ENCODE peak calls at places on chromosomes 7 and 10, in ten cellular contexts. L is mammary epithelial cell, H is GM12878, Q is H1, V is Karpas-422, J is astrocyte, Z is fibroblast of lung, K is IMR-90, E is K562, G is colonic mucosa. F is an unnamed sample.

GRCh38 chr7:80145780-80146422 is 11.3 kb downstream of the GNAI1 start:
- DNase-seq in L (peak; percentile 38), H (no peak), Q (no peak), V (no peak), J (peak; percentile 88), Z (peak; percentile 87), K (peak; percentile 93), E (no peak), G (no peak), F (no peak)

GRCh38 chr7:7808156-7808555 is 89.7 kb upstream of the RPA3 start:
- DNase-seq in L (peak; percentile 21), H (no peak), Q (no peak), V (no peak), J (peak; percentile 62), Z (peak; percentile 86), K (peak; percentile 87), E (peak; percentile 14), G (no peak), F (no peak)

GRCh38 chr7:50496541-50496940 is 46.4 kb upstream of the FIGNL1 start:
- DNase-seq in L (no peak), H (no peak), Q (no peak), V (no peak), J (no peak), Z (no peak), K (no peak), E (no peak), G (no peak), F (no peak)

GRCh38 chr7:129389829-129390228 is 44.4 kb upstream of the STRIP2 start:
- DNase-seq in L (no peak), H (no peak), Q (no peak), V (peak; percentile 42), J (no peak), Z (no peak), K (no peak), E (no peak), G (no peak), F (no peak)

GRCh38 chr7:5360451-5360850 is 63.2 kb downstream of the TNRC18 start:
- DNase-seq in L (no peak), H (no peak), Q (no peak), V (no peak), J (no peak), Z (no peak), K (no peak), E (no peak), G (peak; percentile 76), F (no peak)

GRCh38 chr7:135211179-135211945 is at the start of gene WDR91:
- DNase-seq in L (peak; percentile 93), H (peak; percentile 81), Q (peak; percentile 92), V (peak; percentile 96), J (peak; percentile 65), Z (peak; percentile 91), K (peak; percentile 85), E (peak; percentile 100), G (peak; percentile 97), F (peak; percentile 99)

GRCh38 chr10:124056337-124056980 is 36.9 kb downstream of the CHST15 start:
- DNase-seq in L (no peak), H (no peak), Q (no peak), V (no peak), J (no peak), Z (no peak), K (no peak), E (no peak), G (no peak), F (no peak)

GRCh38 chr7:14021069-14021468 is 31.6 kb upstream of the ETV1 start:
- DNase-seq in L (peak; percentile 78), H (no peak), Q (no peak), V (no peak), J (peak; percentile 79), Z (peak; percentile 60), K (peak; percentile 84), E (no peak), G (no peak), F (no peak)

GRCh38 chr10:124614003-124614659 is 130.0 kb downstream of the FAM53B start:
- DNase-seq in L (no peak), H (peak; percentile 58), Q (no peak), V (no peak), J (no peak), Z (no peak), K (no peak), E (no peak), G (no peak), F (no peak)

GRCh38 chr7:155993420-155994252 is 181.4 kb upstream of the SHH start:
- DNase-seq in L (no peak), H (no peak), Q (peak; percentile 31), V (no peak), J (no peak), Z (no peak), K (no peak), E (no peak), G (no peak), F (no peak)

GRCh38 chr7:155991470-155991869 is 179.2 kb upstream of the SHH start:
- DNase-seq in L (no peak), H (no peak), Q (no peak), V (no peak), J (no peak), Z (no peak), K (no peak), E (no peak), G (no peak), F (no peak)

GRCh38 chr7:155992107-155992506 is 179.8 kb upstream of the SHH start:
- DNase-seq in L (no peak), H (no peak), Q (no peak), V (no peak), J (no peak), Z (no peak), K (no peak), E (no peak), G (no peak), F (no peak)

GRCh38 chr7:155992974-155993373 is 180.7 kb upstream of the SHH start:
- DNase-seq in L (no peak), H (no peak), Q (peak; percentile 10), V (no peak), J (no peak), Z (no peak), K (no peak), E (no peak), G (no peak), F (no peak)

DNA sequence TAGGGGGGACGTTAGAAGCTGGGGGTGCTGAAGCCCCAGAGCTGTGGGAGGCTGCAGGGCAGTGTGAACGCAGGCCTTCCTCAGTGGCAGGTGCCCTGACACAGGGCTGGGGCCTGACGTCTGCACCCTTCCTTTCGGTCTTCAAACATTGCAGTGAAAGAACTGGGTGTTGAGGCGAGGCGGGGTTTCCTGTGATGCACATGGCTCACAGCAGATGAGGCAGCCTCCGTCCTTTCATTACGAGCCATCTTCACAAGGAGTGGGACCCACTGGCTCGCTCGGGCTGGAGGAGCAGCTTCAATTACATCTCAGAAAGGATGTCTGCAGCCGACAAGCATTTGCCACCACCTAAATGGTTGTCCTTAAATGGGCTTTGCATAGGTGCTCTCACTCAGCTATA is 180.3 kb upstream of the SHH start:
- DNase-seq in L (no peak), H (no peak), Q (no peak), V (no peak), J (no peak), Z (no peak), K (no peak), E (no peak), G (no peak), F (no peak)
- H3K4me3 ChIP-seq in L (no peak overlapping the region), H (no peak overlapping the region), Q (no peak overlapping the region), V (no peak overlapping the region), J (no peak overlapping the region), Z (no peak overlapping the region), K (no peak overlapping the region), E (no peak overlapping the region), G (no peak overlapping the region), F (no peak overlapping the region)

GRCh38 chr10:22003111-22003963 is at the start of gene DNAJC1:
- DNase-seq in L (peak; percentile 92), H (peak; percentile 83), Q (peak; percentile 100), V (peak; percentile 99), J (peak; percentile 86), Z (peak; percentile 92), K (peak; percentile 90), E (peak; percentile 96), G (peak; percentile 100), F (peak; percentile 99)

GRCh38 chr10:22006379-22006884 is 2.9 kb upstream of the DNAJC1 start:
- DNase-seq in L (no peak), H (no peak), Q (no peak), V (no peak), J (no peak), Z (no peak), K (no peak), E (no peak), G (no peak), F (no peak)

GRCh38 chr10:22002531-22003110 is 909 bp downstream of the DNAJC1 start:
- DNase-seq in L (peak; percentile 63), H (no peak), Q (no peak), V (peak; percentile 45), J (peak; percentile 66), Z (peak; percentile 66), K (peak; percentile 63), E (no peak), G (peak; percentile 25), F (no peak)

GRCh38 chr10:22005763-22006162 is 2.2 kb upstream of the DNAJC1 start:
- DNase-seq in L (no peak), H (no peak), Q (no peak), V (no peak), J (no peak), Z (no peak), K (no peak), E (no peak), G (no peak), F (no peak)

DNA sequence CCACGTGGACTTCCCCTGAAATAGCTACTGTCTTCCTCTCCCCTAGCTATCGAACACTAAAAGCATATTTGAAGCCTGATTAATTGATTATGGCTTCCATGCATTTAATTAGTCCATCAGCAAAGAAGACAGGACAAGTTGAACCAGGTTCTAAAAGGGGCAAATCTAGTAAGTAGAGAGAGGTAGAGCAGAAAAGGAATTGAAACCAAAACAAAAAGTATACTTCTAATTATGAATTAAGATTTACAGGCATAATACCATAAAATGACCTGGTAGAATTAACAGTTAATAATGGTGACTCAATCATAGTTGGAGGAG is 393 bp upstream of the DNAJC1 start:
- DNase-seq in L (no peak), H (no peak), Q (no peak), V (no peak), J (no peak), Z (no peak), K (no peak), E (no peak), G (no peak), F (no peak)
- H3K9ac ChIP-seq in L (no peak overlapping the region), H (peak overlapping the region; percentile 63), Q (no peak overlapping the region), V (peak overlapping the region; percentile 65), J (peak overlapping the region; percentile 92), Z (peak overlapping the region; percentile 92), K (peak overlapping the region; percentile 52), E (peak overlapping the region; percentile 98), G (peak overlapping the region; percentile 69), F (peak overlapping the region; percentile 78)

DNA sequence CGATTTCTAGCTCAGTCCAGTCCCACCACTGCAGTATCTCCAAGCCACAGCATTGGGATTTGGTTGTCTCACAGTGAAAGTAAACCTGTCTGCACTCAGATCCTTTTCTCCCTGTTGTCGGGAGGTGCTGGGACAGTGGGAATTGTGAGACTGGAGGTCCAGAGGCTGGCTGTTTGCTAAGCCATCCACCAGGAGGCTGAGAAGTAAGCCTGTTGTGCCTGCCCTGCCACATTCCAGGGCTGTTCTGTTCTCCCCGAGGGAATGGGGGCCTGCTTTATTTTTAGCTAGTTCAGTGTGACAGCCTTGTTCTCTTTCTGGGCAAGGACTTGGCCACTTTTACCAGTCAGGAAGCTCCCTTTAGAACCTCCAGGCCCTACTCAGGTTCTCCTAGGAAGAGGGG is 54.9 kb downstream of the HK1 start:
- DNase-seq in L (peak; percentile 63), H (no peak), Q (peak; percentile 60), V (no peak), J (no peak), Z (no peak), K (no peak), E (no peak), G (no peak), F (peak; percentile 79)
- H3K4me3 ChIP-seq in L (no peak overlapping the region), H (no peak overlapping the region), Q (no peak overlapping the region), V (no peak overlapping the region), J (no peak overlapping the region), Z (no peak overlapping the region), K (no peak overlapping the region), E (no peak overlapping the region), G (no peak overlapping the region), F (no peak overlapping the region)

GRCh38 chr10:71212249-71213126 is at the start of gene UNC5B:
- DNase-seq in L (peak; percentile 90), H (no peak), Q (peak; percentile 96), V (peak; percentile 79), J (peak; percentile 78), Z (peak; percentile 90), K (peak; percentile 85), E (peak; percentile 85), G (peak; percentile 91), F (peak; percentile 97)
- H3K9ac ChIP-seq in L (peak within 1 kb of the TSS; percentile 49), H (no peak within 1 kb of the TSS), Q (peak within 1 kb of the TSS; percentile 26), V (no peak within 1 kb of the TSS), J (peak within 1 kb of the TSS; percentile 85), Z (peak within 1 kb of the TSS; percentile 57), K (peak within 1 kb of the TSS; percentile 43), E (peak within 1 kb of the TSS; percentile 84), G (peak within 1 kb of the TSS; percentile 80), F (peak within 1 kb of the TSS; percentile 57)

F was measured in kidney.